ENCODE peak calls at places on chromosomes 1 and 21, in ten cellular contexts. K, C, O, W, F, V, M, T, E and U are unnamed samples.

GRCh38 chr1:119660253-119661078 is 12.4 kb upstream of the ZNF697 start:
- DNase-seq in V (no peak), O (no peak), F (no peak), M (no peak), K (no peak), T (no peak), E (no peak), C (no peak), W (no peak), U (no peak)

GRCh38 chr1:62325076-62325475 is 5.8 kb upstream of the KANK4 start:
- DNase-seq in O (no peak), K (no peak), F (no peak), M (no peak), C (no peak), E (no peak), W (peak; percentile 78), T (no peak), V (no peak), U (peak; percentile 90)

GRCh38 chr1:152697701-152698600 is at the start of gene LCE2A:
- DNase-seq in F (no peak), K (no peak), C (no peak), O (no peak), T (no peak), M (no peak), E (no peak), W (no peak), V (no peak), U (no peak)

GRCh38 chr1:47172782-47173181 is 17.1 kb downstream of the PDZK1IP1 start:
- DNase-seq in K (no peak), W (no peak), O (no peak), E (no peak), F (no peak), V (no peak), T (no peak), C (no peak), M (no peak), U (peak; percentile 7)

GRCh38 chr21:38486221-38486620 is 12.1 kb downstream of the ERG start:
- DNase-seq in M (no peak), C (no peak), F (no peak), W (peak; percentile 95), V (no peak), T (no peak), K (no peak), E (no peak), O (no peak), U (peak; percentile 80)

GRCh38 chr1:177274687-177275211 is 104.0 kb downstream of the BRINP2 start:
- DNase-seq in M (no peak), T (peak; percentile 75), K (no peak), V (no peak), C (peak; percentile 65), E (no peak), O (no peak), F (no peak), W (peak; percentile 83), U (no peak)

GRCh38 chr21:33047231-33047630 is 21.5 kb downstream of the OLIG2 start:
- DNase-seq in K (no peak), F (no peak), V (no peak), M (no peak), O (no peak), T (no peak), C (no peak), E (no peak), W (peak; percentile 78), U (no peak)

GRCh38 chr1:53732409-53732808 is 6.6 kb downstream of the GLIS1 start:
- DNase-seq in C (no peak), V (no peak), O (no peak), T (no peak), K (no peak), W (no peak), F (no peak), M (no peak), E (no peak), U (no peak)

GRCh38 chr1:55712148-55712547 is 497.0 kb upstream of the USP24 start:
- DNase-seq in C (no peak), F (no peak), M (no peak), W (peak; percentile 89), V (no peak), K (no peak), T (no peak), E (no peak), O (no peak), U (no peak)

GRCh38 chr1:147892216-147892615 is 10.4 kb upstream of the GJA8 start:
- DNase-seq in W (no peak), K (no peak), T (no peak), E (no peak), V (no peak), F (no peak), M (no peak), O (no peak), C (no peak), U (no peak)

GRCh38 chr1:65255088-65256050 is 54.0 kb upstream of the DNAJC6 start:
- DNase-seq in V (no peak), C (no peak), M (no peak), O (no peak), T (no peak), E (no peak), F (no peak), K (no peak), W (no peak), U (no peak)

DNA sequence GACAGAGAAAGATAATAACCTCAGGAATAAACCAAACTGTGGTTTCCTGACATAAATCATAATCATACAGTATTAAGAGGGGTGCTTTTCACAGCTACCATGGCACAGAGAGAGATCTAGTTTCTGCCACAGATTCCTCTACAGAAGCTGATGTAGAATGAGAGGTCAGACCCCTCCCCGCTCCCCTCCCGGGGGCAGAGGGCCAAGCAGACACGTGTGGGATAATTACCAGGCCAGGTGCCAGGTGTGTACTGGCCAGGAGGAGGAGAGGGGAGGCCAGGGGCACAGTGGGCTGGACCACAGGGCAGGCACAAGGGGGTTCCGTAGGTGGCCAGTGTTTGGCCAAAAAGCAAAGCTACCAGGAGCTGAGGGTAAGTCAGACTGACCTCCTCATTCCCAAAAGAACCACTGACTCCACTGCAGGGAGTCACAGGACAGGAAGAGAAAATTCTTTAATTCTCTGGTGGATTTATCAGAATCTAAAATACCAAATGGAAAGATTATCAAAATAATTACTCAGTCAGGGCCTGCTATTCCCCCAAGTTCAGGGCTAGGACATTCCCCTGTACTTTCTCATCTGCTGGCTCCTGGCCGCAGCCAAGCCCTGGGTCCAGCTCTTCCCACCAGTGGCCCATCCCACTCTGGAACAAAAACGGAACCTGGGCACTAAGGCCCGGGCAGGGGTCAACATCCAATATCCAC is 30.0 kb downstream of the C2CD2 start:
- DNase-seq in M (no peak), V (no peak), W (peak; percentile 71), E (no peak), T (peak; percentile 75), O (no peak), F (no peak), K (no peak), C (no peak), U (no peak)
- H3K4me3 ChIP-seq in M (no peak overlapping the region), V (no peak overlapping the region), W (peak overlapping the region; percentile 3), E (no peak overlapping the region), T (no peak overlapping the region), O (peak overlapping the region; percentile 8), F (no peak overlapping the region), K (no peak overlapping the region), C (no peak overlapping the region), U (no peak overlapping the region)

GRCh38 chr1:105138445-105138821 is 1388.7 kb downstream of the AMY1C start:
- DNase-seq in W (no peak), E (no peak), O (no peak), V (no peak), K (no peak), C (peak; percentile 20), F (no peak), T (no peak), M (no peak), U (no peak)
- TF ChIP-seq CTCF in W (no peak), E (no peak), O (no peak), V (no peak), K (no peak), C (no peak), F (no peak), T (no peak), M (no peak), U (no peak)

GRCh38 chr21:41763398-41763931 is 3.4 kb downstream of the RIPK4 start:
- DNase-seq in E (peak; percentile 89), C (no peak), M (no peak), K (no peak), V (no peak), O (no peak), W (no peak), T (no peak), F (no peak), U (peak; percentile 89)

GRCh38 chr21:41762753-41763152 is 4.1 kb downstream of the RIPK4 start:
- DNase-seq in T (no peak), C (no peak), E (no peak), W (no peak), F (no peak), V (no peak), K (no peak), M (no peak), O (no peak), U (no peak)

GRCh38 chr21:41761211-41762181 is 5.4 kb downstream of the RIPK4 start:
- DNase-seq in C (peak; percentile 85), E (no peak), T (peak; percentile 75), F (no peak), O (peak; percentile 90), K (no peak), W (no peak), M (peak; percentile 83), V (no peak), U (no peak)

GRCh38 chr21:41763996-41764395 is 2.9 kb downstream of the RIPK4 start:
- DNase-seq in W (no peak), M (no peak), K (no peak), F (no peak), T (no peak), E (no peak), O (no peak), C (no peak), V (no peak), U (no peak)

DNA sequence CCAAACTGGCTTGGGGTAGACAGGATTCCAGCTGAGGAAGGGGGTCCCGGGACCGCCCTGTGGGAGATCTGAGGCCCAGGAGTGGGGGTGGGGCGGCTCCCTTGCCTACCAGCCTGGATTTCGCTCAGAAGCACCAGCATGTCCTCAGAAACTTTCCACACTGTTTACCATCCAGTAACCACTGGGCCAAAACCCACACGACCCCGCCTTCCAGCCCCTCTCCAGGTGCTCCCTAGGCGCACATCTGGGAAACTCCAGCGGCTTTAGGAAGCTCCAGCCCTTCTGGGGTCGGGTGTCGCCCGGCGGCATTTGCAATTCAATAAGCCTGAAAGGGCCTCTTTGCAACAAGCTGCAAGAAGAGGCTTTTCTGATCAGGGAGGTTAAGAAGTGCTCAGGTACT is 4.6 kb downstream of the RIPK4 start:
- DNase-seq in F (no peak), V (no peak), M (no peak), E (no peak), K (no peak), W (no peak), O (no peak), C (no peak), T (no peak), U (no peak)
- H3K4me1 ChIP-seq in F (peaks cover 4% of the 10 kb centered on the region), V (peaks cover 3% of the 10 kb centered on the region), M (peaks cover 41% of the 10 kb centered on the region), E (peaks cover 56% of the 10 kb centered on the region), K (peaks cover 61% of the 10 kb centered on the region), W (peaks cover 21% of the 10 kb centered on the region), O (peaks cover 57% of the 10 kb centered on the region), C (peaks cover 70% of the 10 kb centered on the region), T (no peaks in the 10 kb centered on the region), U (peaks cover 56% of the 10 kb centered on the region)

DNA sequence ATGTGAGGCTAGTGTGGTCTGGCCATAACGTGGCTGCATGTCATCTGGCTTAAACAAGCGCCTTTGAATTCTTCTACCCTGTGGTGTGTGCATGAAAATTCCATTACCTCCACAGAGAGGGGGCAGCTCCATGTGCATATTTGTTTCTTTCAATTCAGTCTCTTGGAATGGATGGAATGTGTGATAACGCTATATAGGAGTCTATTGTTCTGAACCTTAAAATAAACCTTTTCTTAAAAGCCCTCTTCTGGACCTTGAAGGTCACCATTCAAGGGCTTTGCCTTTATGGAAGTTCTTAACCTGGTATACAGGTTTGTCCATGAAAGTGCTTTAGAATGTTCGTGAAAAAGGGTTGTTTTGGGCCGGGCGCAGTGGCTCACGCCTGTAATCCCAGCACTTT is 118.2 kb upstream of the ADGRL2 start:
- DNase-seq in K (no peak), F (no peak), W (peak; percentile 92), V (no peak), E (no peak), M (no peak), C (no peak), O (no peak), T (no peak), U (no peak)
- H3K4me3 ChIP-seq in K (no peak overlapping the region), F (no peak overlapping the region), W (no peak overlapping the region), V (no peak overlapping the region), E (no peak overlapping the region), M (no peak overlapping the region), C (no peak overlapping the region), O (no peak overlapping the region), T (no peak overlapping the region), U (no peak overlapping the region)